ENCODE peak calls at places on chromosome 7, in six cellular contexts. One of them, this sample, is unnamed.
A peak's percentile ranks its signal among the peaks of the same experiment; 100 is the strongest.

GRCh38 chr7:70710011-70710480 is 421.9 kb upstream of the GALNT17 start:
- DNase-seq in Daoy: peak; percentile 98
- DNase-seq in EH: peak; percentile 80
- DNase-seq in mucosa of descending colon: no peak
- DNase-seq in NCI-H1048: no peak
- DNase-seq in foreskin melanocyte: peak; percentile 88
- DNase-seq in this sample: no peak

GRCh38 chr7:148461780-148462179 is 128.8 kb upstream of the C7orf33 start:
- DNase-seq in NCI-H1048: no peak
- DNase-seq in Daoy: no peak
- DNase-seq in EH: no peak
- DNase-seq in foreskin melanocyte: no peak
- DNase-seq in mucosa of descending colon: no peak
- DNase-seq in this sample: no peak

GRCh38 chr7:46660402-46660801 is 739.3 kb upstream of the IGFBP3 start:
- DNase-seq in NCI-H1048: no peak
- DNase-seq in foreskin melanocyte: peak; percentile 57
- DNase-seq in mucosa of descending colon: no peak
- DNase-seq in Daoy: no peak
- DNase-seq in EH: peak; percentile 68
- DNase-seq in this sample: no peak

GRCh38 chr7:136947347-136947746 is 78.9 kb downstream of the CHRM2 start:
- DNase-seq in foreskin melanocyte: no peak
- DNase-seq in mucosa of descending colon: no peak
- DNase-seq in Daoy: no peak
- DNase-seq in EH: peak; percentile 57
- DNase-seq in NCI-H1048: no peak
- DNase-seq in this sample: no peak

GRCh38 chr7:105766421-105767191 is 109.8 kb downstream of the ATXN7L1 start:
- DNase-seq in EH: no peak
- DNase-seq in Daoy: no peak
- DNase-seq in mucosa of descending colon: no peak
- DNase-seq in NCI-H1048: no peak
- DNase-seq in foreskin melanocyte: no peak
- DNase-seq in this sample: no peak

GRCh38 chr7:105227391-105227790 is 161.3 kb downstream of the SRPK2 start:
- DNase-seq in EH: no peak
- DNase-seq in foreskin melanocyte: no peak
- DNase-seq in mucosa of descending colon: no peak
- DNase-seq in Daoy: no peak
- DNase-seq in NCI-H1048: no peak
- DNase-seq in this sample: no peak

GRCh38 chr7:129779602-129780256 is 168.2 kb downstream of the NRF1 start:
- DNase-seq in foreskin melanocyte: no peak
- DNase-seq in NCI-H1048: peak; percentile 83
- DNase-seq in Daoy: no peak
- DNase-seq in mucosa of descending colon: peak; percentile 62
- DNase-seq in EH: no peak
- DNase-seq in this sample: peak; percentile 85

GRCh38 chr7:65239707-65240352 is 133.8 kb upstream of the ZNF92 start:
- DNase-seq in foreskin melanocyte: no peak
- DNase-seq in EH: no peak
- DNase-seq in NCI-H1048: no peak
- DNase-seq in mucosa of descending colon: no peak
- DNase-seq in Daoy: peak; percentile 88
- DNase-seq in this sample: peak; percentile 61